ENCODE peak calls at places on chromosome 6, in five cellular contexts. D is ACHN, K is NCI-H1092, F is naive B cell, Q is esophagus muscularis mucosa. C is an unnamed sample.

GRCh38 chr6:44047801-44048200 is 79.5 kb downstream of the MRPL14 start:
- DNase-seq in K (no peak), D (no peak), F (no peak), Q (no peak), C (no peak)

GRCh38 chr6:168451805-168452204 is 10.8 kb downstream of the SMOC2 start:
- DNase-seq in D (no peak), F (no peak), Q (no peak), K (peak), C (no peak)

GRCh38 chr6:157019733-157020132 is 242.6 kb downstream of the ARID1B start:
- DNase-seq in D (no peak), Q (no peak), K (no peak), F (peak), C (no peak)

GRCh38 chr6:90663873-90664272 is 77.0 kb upstream of the MAP3K7 start:
- DNase-seq in F (no peak), D (no peak), Q (no peak), K (no peak), C (no peak)

GRCh38 chr6:146974346-146974745 is 229.9 kb upstream of the STXBP5 start:
- DNase-seq in F (no peak), K (no peak), D (no peak), Q (no peak), C (peak)

GRCh38 chr6:156028310-156029131 is 572.9 kb upstream of the NOX3 start:
- DNase-seq in D (no peak), F (peak), K (no peak), Q (no peak), C (no peak)

GRCh38 chr6:146358341-146359046 is 185.1 kb upstream of the RAB32 start:
- DNase-seq in F (no peak), K (no peak), D (no peak), Q (no peak), C (no peak)

GRCh38 chr6:29759457-29759856 is 36.2 kb downstream of the HLA-F start:
- DNase-seq in Q (no peak), D (no peak), K (no peak), F (no peak), C (no peak)

GRCh38 chr6:31541059-31541657 is 645 bp downstream of the DDX39B start:
- DNase-seq in K (no peak), D (peak), Q (no peak), F (peak), C (no peak)

GRCh38 chr6:50062051-50062450 is 12.3 kb upstream of the DEFB112 start:
- DNase-seq in Q (no peak), F (no peak), K (no peak), D (peak), C (no peak)

GRCh38 chr6:15063253-15063853 is 182.5 kb upstream of the JARID2 start:
- DNase-seq in Q (no peak), K (no peak), F (peak), D (no peak), C (no peak)

GRCh38 chr6:33856655-33857054 is 52.9 kb upstream of the MLN start:
- DNase-seq in Q (no peak), F (peak), D (no peak), K (no peak), C (no peak)

GRCh38 chr6:34664270-34664971 is 32.1 kb downstream of the ILRUN start:
- DNase-seq in Q (no peak), K (no peak), F (no peak), D (no peak), C (no peak)

GRCh38 chr6:117346142-117346930 is 79.4 kb downstream of the ROS1 start:
- DNase-seq in F (peak), K (no peak), D (peak), Q (no peak), C (no peak)

C was measured in cerebellar nuclear complex.